ENCODE peak calls at places on chromosomes 16 and 17, in nine cellular contexts. X is fibroblast of pulmonary artery; B is GM19239; F is MCF 10A; R is stomach; Y is HTR-8/SVneo; Q is SJSA1; V is effector memory CD4-positive, alpha-beta T cell; O is GM23338. Z is an unnamed sample.

GRCh38 chr17:9054611-9055010 is 33.3 kb downstream of the NTN1 start:
- DNase-seq in X (no peak), B (no peak), F (no peak), R (no peak), Y (no peak), Q (no peak), V (no peak), O (peak), Z (peak)

GRCh38 chr17:76467366-76467765 is at the start of gene AANAT:
- DNase-seq in X (no peak), B (no peak), F (no peak), R (no peak), Y (no peak), Q (no peak), V (no peak), O (no peak), Z (peak)

GRCh38 chr17:9258115-9259020 is 237.1 kb downstream of the NTN1 start:
- DNase-seq in X (no peak), B (no peak), F (no peak), R (no peak), Y (no peak), Q (no peak), V (no peak), O (no peak), Z (peak)

GRCh38 chr17:81832608-81833159 is 407 bp downstream of the MCRIP1 start:
- DNase-seq in X (no peak), B (no peak), F (peak), R (no peak), Y (peak), Q (no peak), V (no peak), O (peak), Z (no peak)

GRCh38 chr16:12323007-12323699 is 346.6 kb downstream of the SNX29 start:
- DNase-seq in X (no peak), B (no peak), F (no peak), R (no peak), Y (no peak), Q (no peak), V (peak), O (no peak), Z (no peak)

GRCh38 chr17:77462553-77463497 is 322.1 kb downstream of the SEC14L1 start:
- DNase-seq in X (no peak), B (no peak), F (no peak), R (no peak), Y (no peak), Q (no peak), V (no peak), O (no peak), Z (no peak)

GRCh38 chr17:72422505-72423285 is 301.9 kb downstream of the SOX9 start:
- DNase-seq in X (peak), B (no peak), F (peak), R (peak), Y (peak), Q (peak), V (no peak), O (no peak), Z (peak)

GRCh38 chr16:84795338-84796053 is 24.3 kb upstream of the CRISPLD2 start:
- DNase-seq in X (peak), B (no peak), F (peak), R (peak), Y (peak), Q (no peak), V (no peak), O (peak), Z (peak)

GRCh38 chr17:61444831-61445230 is 7.4 kb upstream of the TBX4 start:
- DNase-seq in X (no peak), B (no peak), F (no peak), R (no peak), Y (peak), Q (no peak), V (no peak), O (no peak), Z (no peak)

GRCh38 chr16:4260360-4260759 is 12.5 kb downstream of the TFAP4 start:
- DNase-seq in X (no peak), B (no peak), F (peak), R (peak), Y (no peak), Q (no peak), V (no peak), O (no peak), Z (no peak)

GRCh38 chr16:50568187-50568830 is 20.1 kb downstream of the NKD1 start:
- DNase-seq in X (no peak), B (no peak), F (no peak), R (no peak), Y (no peak), Q (no peak), V (no peak), O (no peak), Z (no peak)

GRCh38 chr16:70529051-70529777 is 5.6 kb downstream of the SF3B3 start:
- DNase-seq in X (peak), B (no peak), F (peak), R (no peak), Y (peak), Q (no peak), V (no peak), O (peak), Z (no peak)

GRCh38 chr16:89700649-89701424 is 668 bp downstream of the SPATA2L start:
- DNase-seq in X (peak), B (no peak), F (peak), R (peak), Y (no peak), Q (no peak), V (peak), O (peak), Z (peak)

GRCh38 chr16:89918453-89919347 is at the start of gene MC1R:
- DNase-seq in X (peak), B (peak), F (no peak), R (no peak), Y (no peak), Q (peak), V (no peak), O (peak), Z (peak)

GRCh38 chr16:84643677-84644076 is 4.6 kb upstream of the KLHL36 start:
- DNase-seq in X (no peak), B (no peak), F (peak), R (no peak), Y (no peak), Q (no peak), V (no peak), O (no peak), Z (no peak)

GRCh38 chr17:31297090-31297489 is at the start of gene OMG:
- DNase-seq in X (no peak), B (no peak), F (no peak), R (no peak), Y (no peak), Q (no peak), V (no peak), O (peak), Z (no peak)

GRCh38 chr17:18985475-18985874 is 19.1 kb downstream of the FAM83G start:
- DNase-seq in X (no peak), B (no peak), F (no peak), R (peak), Y (no peak), Q (no peak), V (no peak), O (no peak), Z (no peak)

GRCh38 chr16:88463411-88463810 is 10.3 kb downstream of the ZFPM1 start:
- DNase-seq in X (no peak), B (no peak), F (no peak), R (no peak), Y (no peak), Q (no peak), V (no peak), O (no peak), Z (no peak)

GRCh38 chr16:79758615-79759346 is 158.2 kb upstream of the MAF start:
- DNase-seq in X (no peak), B (no peak), F (peak), R (no peak), Y (no peak), Q (no peak), V (no peak), O (no peak), Z (no peak)

GRCh38 chr17:3944485-3945388 is 19.5 kb downstream of the ATP2A3 start:
- DNase-seq in X (peak), B (peak), F (peak), R (peak), Y (peak), Q (no peak), V (peak), O (peak), Z (peak)

GRCh38 chr17:36004604-36005003 is 3.3 kb upstream of the CCL15 start:
- DNase-seq in X (no peak), B (no peak), F (no peak), R (no peak), Y (no peak), Q (no peak), V (no peak), O (no peak), Z (no peak)

GRCh38 chr16:11674818-11675560 is 6.7 kb downstream of the SNN start:
- DNase-seq in X (peak), B (no peak), F (peak), R (no peak), Y (no peak), Q (no peak), V (no peak), O (peak), Z (no peak)

GRCh38 chr16:87854053-87854906 is 15.0 kb downstream of the SLC7A5 start:
- DNase-seq in X (no peak), B (no peak), F (peak), R (no peak), Y (no peak), Q (no peak), V (peak), O (no peak), Z (no peak)

GRCh38 chr17:41486809-41487530 is 2.7 kb downstream of the KRT36 start:
- DNase-seq in X (no peak), B (peak), F (no peak), R (peak), Y (no peak), Q (no peak), V (no peak), O (peak), Z (peak)

GRCh38 chr16:27243725-27244362 is 24.7 kb downstream of the NSMCE1 start:
- DNase-seq in X (no peak), B (no peak), F (no peak), R (no peak), Y (no peak), Q (no peak), V (no peak), O (no peak), Z (no peak)

GRCh38 chr17:31174215-31174614 is 79.4 kb downstream of the NF1 start:
- DNase-seq in X (no peak), B (no peak), F (no peak), R (no peak), Y (no peak), Q (no peak), V (no peak), O (no peak), Z (no peak)

GRCh38 chr17:82242698-82242976 is 13.8 kb downstream of the SLC16A3 start:
- DNase-seq in X (no peak), B (no peak), F (no peak), R (no peak), Y (no peak), Q (no peak), V (no peak), O (no peak), Z (no peak)

GRCh38 chr16:29804455-29805231 is 1.7 kb upstream of the MAZ start:
- DNase-seq in X (no peak), B (no peak), F (peak), R (peak), Y (no peak), Q (no peak), V (no peak), O (peak), Z (no peak)

GRCh38 chr16:3112881-3113574 is 642 bp downstream of the ZNF205 start:
- DNase-seq in X (peak), B (no peak), F (no peak), R (no peak), Y (no peak), Q (no peak), V (no peak), O (no peak), Z (no peak)

GRCh38 chr17:75834279-75834920 is 9.8 kb downstream of the UNC13D start:
- DNase-seq in X (no peak), B (no peak), F (no peak), R (no peak), Y (no peak), Q (no peak), V (no peak), O (no peak), Z (no peak)

GRCh38 chr16:49377196-49377755 is 3.7 kb downstream of the C16orf78 start:
- DNase-seq in X (no peak), B (no peak), F (no peak), R (no peak), Y (no peak), Q (peak), V (no peak), O (no peak), Z (no peak)

GRCh38 chr17:15929941-15930340 is 15.0 kb upstream of the ADORA2B start:
- DNase-seq in X (no peak), B (no peak), F (no peak), R (no peak), Y (no peak), Q (no peak), V (no peak), O (no peak), Z (no peak)

GRCh38 chr16:81094771-81095251 is 1.4 kb downstream of the GCSH start:
- DNase-seq in X (peak), B (no peak), F (peak), R (no peak), Y (no peak), Q (no peak), V (no peak), O (no peak), Z (peak)

GRCh38 chr16:30358990-30359870 is 4.1 kb upstream of the CD2BP2 start:
- DNase-seq in X (no peak), B (no peak), F (no peak), R (no peak), Y (no peak), Q (no peak), V (no peak), O (peak), Z (no peak)

GRCh38 chr17:44327715-44328449 is 3.3 kb upstream of the SLC25A39 start:
- DNase-seq in X (no peak), B (no peak), F (no peak), R (no peak), Y (no peak), Q (no peak), V (no peak), O (no peak), Z (no peak)